ENCODE peak calls at places on chromosomes 5 and 9, in nine cellular contexts. G, N, T, M, X, Y, P, K and W are unnamed samples.

GRCh38 chr9:113695901-113696300 is 180.2 kb upstream of the ZNF618 start:
- DNase-seq in G (no peak), N (no peak), T (no peak), M (peak; percentile 65), X (no peak), Y (no peak), P (no peak), K (no peak), W (no peak)

GRCh38 chr5:91293131-91293530 is 90.0 kb downstream of the ARRDC3 start:
- DNase-seq in G (no peak), N (no peak), T (peak; percentile 51), M (no peak), X (no peak), Y (no peak), P (no peak), K (peak; percentile 44), W (no peak)

GRCh38 chr5:68074633-68075032 is 140.9 kb upstream of the PIK3R1 start:
- DNase-seq in G (no peak), N (no peak), T (no peak), M (no peak), X (no peak), Y (no peak), P (no peak), K (no peak), W (no peak)

GRCh38 chr9:14278291-14278721 is 35.6 kb downstream of the NFIB start:
- DNase-seq in G (no peak), N (no peak), T (no peak), M (no peak), X (no peak), Y (no peak), P (no peak), K (no peak), W (no peak)

GRCh38 chr5:93677344-93678021 is 63.9 kb downstream of the POU5F2 start:
- DNase-seq in G (peak; percentile 79), N (no peak), T (peak; percentile 89), M (peak; percentile 63), X (no peak), Y (peak; percentile 33), P (peak; percentile 65), K (peak; percentile 67), W (no peak)

GRCh38 chr9:89138463-89139390 is 39.9 kb downstream of the SHC3 start:
- DNase-seq in G (no peak), N (no peak), T (no peak), M (no peak), X (no peak), Y (no peak), P (no peak), K (no peak), W (no peak)

GRCh38 chr9:124050955-124051354 is 39.4 kb downstream of the LHX2 start:
- DNase-seq in G (no peak), N (no peak), T (no peak), M (no peak), X (no peak), Y (no peak), P (no peak), K (no peak), W (no peak)

GRCh38 chr5:157511656-157512644 is 51.9 kb downstream of the NIPAL4 start:
- DNase-seq in G (peak; percentile 98), N (no peak), T (no peak), M (peak; percentile 53), X (no peak), Y (no peak), P (peak; percentile 3), K (no peak), W (no peak)

GRCh38 chr9:121800376-121800775 is 148.9 kb downstream of the DAB2IP start:
- DNase-seq in G (no peak), N (no peak), T (no peak), M (no peak), X (no peak), Y (no peak), P (no peak), K (no peak), W (no peak)

GRCh38 chr9:94839398-94839797 is 112.9 kb downstream of the AOPEP start:
- DNase-seq in G (no peak), N (no peak), T (no peak), M (no peak), X (no peak), Y (no peak), P (no peak), K (no peak), W (no peak)

GRCh38 chr5:139644646-139645494 is 3.3 kb upstream of the CXXC5 start:
- DNase-seq in G (peak; percentile 52), N (no peak), T (no peak), M (no peak), X (no peak), Y (no peak), P (no peak), K (no peak), W (no peak)

GRCh38 chr5:56818409-56819026 is 3.2 kb downstream of the MAP3K1 start:
- DNase-seq in G (no peak), N (no peak), T (no peak), M (peak; percentile 47), X (no peak), Y (no peak), P (no peak), K (no peak), W (no peak)